ENCODE peak calls at places on chromosomes 5 and 9, in four cellular contexts. One of them, this sample, is unnamed.
A peak's percentile ranks its signal among the peaks of the same experiment; 100 is the strongest.

GRCh38 chr9:126613656-126614055 is at the start of gene LMX1B:
- DNase-seq in tibial artery: no peak
- DNase-seq in GM13976: no peak
- DNase-seq in fibroblast of the aortic adventitia: peak; percentile 40
- DNase-seq in this sample: peak; percentile 48

GRCh38 chr5:134549714-134550113 is 24.2 kb downstream of the JADE2 start:
- DNase-seq in fibroblast of the aortic adventitia: peak; percentile 91
- DNase-seq in tibial artery: no peak
- DNase-seq in GM13976: no peak
- DNase-seq in this sample: no peak

GRCh38 chr9:30382271-30382670 is 2002.2 kb upstream of the ACO1 start:
- DNase-seq in fibroblast of the aortic adventitia: no peak
- DNase-seq in tibial artery: no peak
- DNase-seq in GM13976: no peak
- DNase-seq in this sample: no peak

GRCh38 chr9:129685220-129685932 is 19.9 kb downstream of the PRRX2 start:
- DNase-seq in GM13976: no peak
- DNase-seq in tibial artery: no peak
- DNase-seq in fibroblast of the aortic adventitia: peak; percentile 61
- DNase-seq in this sample: no peak

GRCh38 chr5:151670953-151671636 is 15.6 kb downstream of the SPARC start:
- DNase-seq in tibial artery: peak; percentile 94
- DNase-seq in GM13976: no peak
- DNase-seq in fibroblast of the aortic adventitia: peak; percentile 69
- DNase-seq in this sample: no peak

GRCh38 chr9:114611516-114612271 is 603 bp downstream of the TMEM268 start:
- DNase-seq in GM13976: peak; percentile 65
- DNase-seq in tibial artery: peak; percentile 80
- DNase-seq in fibroblast of the aortic adventitia: peak; percentile 61
- DNase-seq in this sample: peak; percentile 59

GRCh38 chr9:8804618-8805017 is 1005.0 kb upstream of the DMAC1 start:
- DNase-seq in GM13976: no peak
- DNase-seq in fibroblast of the aortic adventitia: no peak
- DNase-seq in tibial artery: no peak
- DNase-seq in this sample: no peak

GRCh38 chr5:1274471-1274870 is 20.4 kb downstream of the TERT start:
- DNase-seq in fibroblast of the aortic adventitia: no peak
- DNase-seq in GM13976: no peak
- DNase-seq in tibial artery: no peak
- DNase-seq in this sample: no peak

GRCh38 chr5:110651507-110651906 is 75.0 kb downstream of the TMEM232 start:
- DNase-seq in GM13976: no peak
- DNase-seq in tibial artery: no peak
- DNase-seq in fibroblast of the aortic adventitia: no peak
- DNase-seq in this sample: no peak

GRCh38 chr5:34923694-34924461 is 5.5 kb upstream of the DNAJC21 start:
- DNase-seq in GM13976: peak; percentile 36
- DNase-seq in tibial artery: no peak
- DNase-seq in fibroblast of the aortic adventitia: peak; percentile 84
- DNase-seq in this sample: peak; percentile 20

GRCh38 chr5:107783551-107783950 is 112.8 kb upstream of the EFNA5 start:
- DNase-seq in GM13976: no peak
- DNase-seq in fibroblast of the aortic adventitia: peak; percentile 4
- DNase-seq in tibial artery: no peak
- DNase-seq in this sample: no peak

GRCh38 chr5:118007262-118007661 is 981.1 kb downstream of the DTWD2 start:
- DNase-seq in GM13976: no peak
- DNase-seq in fibroblast of the aortic adventitia: no peak
- DNase-seq in tibial artery: no peak
- DNase-seq in this sample: no peak

GRCh38 chr5:35177783-35178182 is 52.5 kb downstream of the PRLR start:
- DNase-seq in fibroblast of the aortic adventitia: no peak
- DNase-seq in tibial artery: no peak
- DNase-seq in GM13976: no peak
- DNase-seq in this sample: no peak

GRCh38 chr9:16616686-16617085 is 253.8 kb downstream of the BNC2 start:
- DNase-seq in GM13976: no peak
- DNase-seq in tibial artery: no peak
- DNase-seq in fibroblast of the aortic adventitia: no peak
- DNase-seq in this sample: no peak

GRCh38 chr9:33197279-33197678 is 30.1 kb upstream of the B4GALT1 start:
- DNase-seq in GM13976: no peak
- DNase-seq in fibroblast of the aortic adventitia: peak; percentile 58
- DNase-seq in tibial artery: peak; percentile 83
- DNase-seq in this sample: no peak

GRCh38 chr9:38318755-38319495 is 73.6 kb upstream of the ALDH1B1 start:
- DNase-seq in fibroblast of the aortic adventitia: peak; percentile 35
- DNase-seq in GM13976: peak; percentile 57
- DNase-seq in tibial artery: no peak
- DNase-seq in this sample: peak; percentile 63

GRCh38 chr5:179342577-179342976 is 2.7 kb downstream of the ADAMTS2 start:
- DNase-seq in tibial artery: peak; percentile 81
- DNase-seq in GM13976: no peak
- DNase-seq in fibroblast of the aortic adventitia: peak; percentile 72
- DNase-seq in this sample: no peak

GRCh38 chr5:137075163-137075970 is 423.8 kb downstream of the SPOCK1 start:
- DNase-seq in fibroblast of the aortic adventitia: peak; percentile 23
- DNase-seq in tibial artery: no peak
- DNase-seq in GM13976: peak; percentile 68
- DNase-seq in this sample: peak; percentile 56

GRCh38 chr5:10607023-10607665 is 43.3 kb downstream of the ANKRD33B start:
- DNase-seq in GM13976: peak; percentile 60
- DNase-seq in tibial artery: peak; percentile 68
- DNase-seq in fibroblast of the aortic adventitia: no peak
- DNase-seq in this sample: peak; percentile 61

GRCh38 chr9:114364123-114364522 is 23.7 kb downstream of the AKNA start:
- DNase-seq in tibial artery: no peak
- DNase-seq in GM13976: no peak
- DNase-seq in fibroblast of the aortic adventitia: peak; percentile 61
- DNase-seq in this sample: no peak

GRCh38 chr9:135971892-135972291 is 10.7 kb upstream of the UBAC1 start:
- DNase-seq in GM13976: peak; percentile 54
- DNase-seq in tibial artery: no peak
- DNase-seq in fibroblast of the aortic adventitia: no peak
- DNase-seq in this sample: no peak

GRCh38 chr5:129125819-129126218 is 31.3 kb downstream of the ISOC1 start:
- DNase-seq in fibroblast of the aortic adventitia: no peak
- DNase-seq in tibial artery: no peak
- DNase-seq in GM13976: peak; percentile 27
- DNase-seq in this sample: peak; percentile 21
- TF ChIP-seq CTCF in fibroblast of the aortic adventitia: no peak
- TF ChIP-seq CTCF in tibial artery: no peak
- TF ChIP-seq CTCF in GM13976: no peak
- TF ChIP-seq CTCF in this sample: no peak

GRCh38 chr9:134656334-134657034 is 14.9 kb downstream of the COL5A1 start:
- DNase-seq in fibroblast of the aortic adventitia: no peak
- DNase-seq in GM13976: no peak
- DNase-seq in tibial artery: no peak
- DNase-seq in this sample: no peak
- TF ChIP-seq CTCF in fibroblast of the aortic adventitia: peak; percentile 8
- TF ChIP-seq CTCF in GM13976: no peak
- TF ChIP-seq CTCF in tibial artery: no peak
- TF ChIP-seq CTCF in this sample: no peak

DNA sequence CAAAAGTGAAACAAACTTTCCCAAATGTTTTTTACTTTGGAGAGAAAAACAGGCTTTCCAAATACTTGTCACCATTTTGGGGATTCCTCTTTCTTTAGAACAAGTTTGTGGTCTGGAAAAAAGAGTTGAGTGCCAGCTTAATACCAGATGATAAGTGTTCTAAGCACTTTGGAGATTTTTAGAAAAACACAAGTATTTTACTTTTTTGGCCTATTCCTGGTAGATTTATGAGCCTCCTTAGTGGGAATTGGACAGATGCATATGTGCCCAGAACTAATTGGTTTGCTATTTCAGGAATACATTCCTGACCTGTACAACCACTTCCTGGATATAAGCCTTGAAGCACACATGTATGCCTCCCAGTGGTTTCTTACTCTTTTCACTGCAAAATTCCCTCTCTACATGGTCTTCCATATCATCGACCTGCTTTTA is 40.5 kb downstream of the GPR21 start:
- DNase-seq in tibial artery: no peak
- DNase-seq in fibroblast of the aortic adventitia: peak; percentile 89
- DNase-seq in GM13976: no peak
- DNase-seq in this sample: no peak
- TF ChIP-seq CTCF in tibial artery: no peak
- TF ChIP-seq CTCF in fibroblast of the aortic adventitia: peak; percentile 17
- TF ChIP-seq CTCF in GM13976: no peak
- TF ChIP-seq CTCF in this sample: no peak

GRCh38 chr9:71830929-71831328 is 62.6 kb upstream of the CEMIP2 start:
- DNase-seq in GM13976: no peak
- DNase-seq in tibial artery: no peak
- DNase-seq in fibroblast of the aortic adventitia: no peak
- DNase-seq in this sample: no peak

GRCh38 chr9:71839665-71840064 is 71.3 kb downstream of the ABHD17B start:
- DNase-seq in fibroblast of the aortic adventitia: no peak
- DNase-seq in tibial artery: no peak
- DNase-seq in GM13976: no peak
- DNase-seq in this sample: no peak

GRCh38 chr9:71830131-71830530 is 61.8 kb upstream of the CEMIP2 start:
- DNase-seq in GM13976: no peak
- DNase-seq in fibroblast of the aortic adventitia: no peak
- DNase-seq in tibial artery: no peak
- DNase-seq in this sample: no peak

GRCh38 chr9:71835596-71835995 is 67.3 kb upstream of the CEMIP2 start:
- DNase-seq in fibroblast of the aortic adventitia: no peak
- DNase-seq in GM13976: no peak
- DNase-seq in tibial artery: no peak
- DNase-seq in this sample: no peak
- TF ChIP-seq CTCF in fibroblast of the aortic adventitia: no peak
- TF ChIP-seq CTCF in GM13976: no peak
- TF ChIP-seq CTCF in tibial artery: no peak
- TF ChIP-seq CTCF in this sample: no peak

DNA sequence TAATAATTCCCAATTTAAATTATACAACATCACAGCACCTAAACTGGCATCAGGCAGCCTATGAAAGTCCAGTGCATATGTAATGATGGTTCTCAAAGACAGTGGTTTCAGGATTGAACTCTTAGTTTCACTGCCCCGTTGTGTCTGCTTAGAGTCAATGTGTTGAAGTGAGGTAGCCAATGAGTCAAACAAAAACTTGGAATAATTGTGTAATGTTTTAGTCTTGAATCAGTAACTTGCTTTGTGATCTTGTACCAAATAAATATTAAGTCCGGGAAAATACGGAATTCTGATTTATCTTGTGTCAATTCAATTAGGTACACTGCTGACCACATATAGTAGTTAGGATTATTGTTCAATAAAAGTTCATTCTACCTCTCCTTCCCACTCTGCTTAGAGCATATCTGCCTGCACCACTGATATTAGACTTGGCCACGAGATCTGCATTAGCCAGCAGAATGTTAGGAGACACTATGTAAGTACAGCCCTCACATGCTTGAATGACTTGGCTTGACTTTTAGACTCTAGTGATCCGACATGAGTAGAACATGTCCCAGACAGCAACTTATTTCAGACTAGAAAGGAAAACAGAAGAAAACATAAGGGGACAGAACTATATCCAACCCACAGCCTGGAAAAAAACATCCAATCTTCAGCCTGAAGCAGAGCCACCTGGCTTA is 441.5 kb upstream of the PTGER4 start:
- DNase-seq in fibroblast of the aortic adventitia: no peak
- DNase-seq in GM13976: no peak
- DNase-seq in tibial artery: no peak
- DNase-seq in this sample: no peak
- TF ChIP-seq CTCF in fibroblast of the aortic adventitia: no peak
- TF ChIP-seq CTCF in GM13976: no peak
- TF ChIP-seq CTCF in tibial artery: no peak
- TF ChIP-seq CTCF in this sample: no peak

GRCh38 chr5:7851617-7852289 is 820 bp upstream of the CFAP90 start:
- DNase-seq in GM13976: no peak
- DNase-seq in tibial artery: no peak
- DNase-seq in fibroblast of the aortic adventitia: no peak
- DNase-seq in this sample: no peak

GRCh38 chr5:7850241-7850532 is 746 bp downstream of the CFAP90 start:
- DNase-seq in fibroblast of the aortic adventitia: no peak
- DNase-seq in tibial artery: no peak
- DNase-seq in GM13976: no peak
- DNase-seq in this sample: no peak

GRCh38 chr5:7851240-7851592 is 283 bp upstream of the CFAP90 start:
- DNase-seq in fibroblast of the aortic adventitia: no peak
- DNase-seq in tibial artery: no peak
- DNase-seq in GM13976: no peak
- DNase-seq in this sample: no peak

GRCh38 chr5:7849531-7850240 is 1.2 kb downstream of the CFAP90 start:
- DNase-seq in fibroblast of the aortic adventitia: no peak
- DNase-seq in GM13976: no peak
- DNase-seq in tibial artery: no peak
- DNase-seq in this sample: no peak

GRCh38 chr5:7850533-7851239 is at the start of gene CFAP90:
- DNase-seq in fibroblast of the aortic adventitia: no peak
- DNase-seq in GM13976: no peak
- DNase-seq in tibial artery: no peak
- DNase-seq in this sample: no peak
- TF ChIP-seq CTCF in fibroblast of the aortic adventitia: peak; percentile 37
- TF ChIP-seq CTCF in GM13976: no peak
- TF ChIP-seq CTCF in tibial artery: peak; percentile 22
- TF ChIP-seq CTCF in this sample: no peak

GRCh38 chr5:82493217-82493616 is 215.1 kb upstream of the RPS23 start:
- DNase-seq in tibial artery: no peak
- DNase-seq in fibroblast of the aortic adventitia: no peak
- DNase-seq in GM13976: no peak
- DNase-seq in this sample: no peak

GRCh38 chr5:82489668-82490067 is 211.5 kb upstream of the RPS23 start:
- DNase-seq in GM13976: no peak
- DNase-seq in fibroblast of the aortic adventitia: no peak
- DNase-seq in tibial artery: no peak
- DNase-seq in this sample: no peak

GRCh38 chr5:82497242-82497641 is 219.1 kb upstream of the RPS23 start:
- DNase-seq in tibial artery: no peak
- DNase-seq in GM13976: no peak
- DNase-seq in fibroblast of the aortic adventitia: no peak
- DNase-seq in this sample: no peak

GRCh38 chr5:82499845-82500244 is 221.7 kb upstream of the RPS23 start:
- DNase-seq in GM13976: no peak
- DNase-seq in tibial artery: no peak
- DNase-seq in fibroblast of the aortic adventitia: no peak
- DNase-seq in this sample: no peak

DNA sequence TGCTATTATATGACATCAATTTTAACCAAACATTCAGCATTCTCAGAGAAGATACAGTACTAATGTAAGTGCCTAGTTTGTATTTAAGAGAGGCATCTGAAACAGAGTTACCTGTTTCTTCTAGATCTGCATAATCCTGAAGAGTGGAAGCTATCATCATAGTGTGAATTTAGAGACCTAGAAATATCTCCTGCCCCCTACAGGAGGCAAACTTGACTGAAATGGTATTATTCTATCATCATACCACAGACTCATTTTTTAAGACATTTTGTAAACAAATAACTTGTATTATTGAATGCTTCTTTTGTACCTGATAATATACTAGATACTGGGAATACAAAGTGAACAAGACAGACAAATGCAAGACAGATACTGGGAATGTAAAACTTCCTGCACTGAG is 216.8 kb upstream of the RPS23 start:
- DNase-seq in GM13976: no peak
- DNase-seq in tibial artery: no peak
- DNase-seq in fibroblast of the aortic adventitia: peak; percentile 14
- DNase-seq in this sample: no peak
- TF ChIP-seq CTCF in GM13976: no peak
- TF ChIP-seq CTCF in tibial artery: no peak
- TF ChIP-seq CTCF in fibroblast of the aortic adventitia: peak; percentile 23
- TF ChIP-seq CTCF in this sample: no peak

GRCh38 chr9:25003686-25004085 is 458.0 kb upstream of the IZUMO3 start:
- DNase-seq in GM13976: no peak
- DNase-seq in tibial artery: no peak
- DNase-seq in fibroblast of the aortic adventitia: no peak
- DNase-seq in this sample: peak; percentile 7
- TF ChIP-seq CTCF in GM13976: no peak
- TF ChIP-seq CTCF in tibial artery: no peak
- TF ChIP-seq CTCF in fibroblast of the aortic adventitia: no peak
- TF ChIP-seq CTCF in this sample: peak; percentile 40